ENCODE peak calls at places on chromosomes 5 and 9, in nine cellular contexts. One of them, this sample, is unnamed. For H3K9me3 and H3K36me3, the result is how much of the 10 kb centered on the place peaks cover.

GRCh38 chr5:135027699-135028615 is 6.1 kb downstream of the PITX1 start:
- DNase-seq in left lung: no peak
- DNase-seq in OCI-LY7: no peak
- DNase-seq in small intestine: no peak
- DNase-seq in SJSA1: no peak
- DNase-seq in IMR-90: no peak
- DNase-seq in ovary: no peak
- DNase-seq in cardiac muscle cell: no peak
- DNase-seq in stomach: no peak
- DNase-seq in this sample: no peak

GRCh38 chr5:111997308-111998159 is 240.5 kb upstream of the NREP start:
- DNase-seq in left lung: peak
- DNase-seq in OCI-LY7: no peak
- DNase-seq in small intestine: no peak
- DNase-seq in SJSA1: peak
- DNase-seq in IMR-90: peak
- DNase-seq in ovary: no peak
- DNase-seq in cardiac muscle cell: peak
- DNase-seq in stomach: no peak
- DNase-seq in this sample: peak

GRCh38 chr5:68214472-68215207 is 916 bp upstream of the PIK3R1 start:
- DNase-seq in left lung: no peak
- DNase-seq in OCI-LY7: peak
- DNase-seq in small intestine: no peak
- DNase-seq in SJSA1: no peak
- DNase-seq in IMR-90: no peak
- DNase-seq in ovary: no peak
- DNase-seq in cardiac muscle cell: peak
- DNase-seq in stomach: no peak
- DNase-seq in this sample: no peak

GRCh38 chr9:37565661-37566618 is 10.2 kb downstream of the FBXO10 start:
- DNase-seq in left lung: no peak
- DNase-seq in OCI-LY7: peak
- DNase-seq in small intestine: no peak
- DNase-seq in SJSA1: no peak
- DNase-seq in IMR-90: no peak
- DNase-seq in ovary: no peak
- DNase-seq in cardiac muscle cell: no peak
- DNase-seq in stomach: no peak
- DNase-seq in this sample: no peak

GRCh38 chr9:106921341-106921899 is 58.5 kb downstream of the ZNF462 start:
- DNase-seq in left lung: no peak
- DNase-seq in OCI-LY7: no peak
- DNase-seq in small intestine: peak
- DNase-seq in SJSA1: no peak
- DNase-seq in IMR-90: peak
- DNase-seq in ovary: peak
- DNase-seq in cardiac muscle cell: peak
- DNase-seq in stomach: no peak
- DNase-seq in this sample: no peak

GRCh38 chr9:35791321-35791921 is at the start of gene NPR2:
- DNase-seq in left lung: no peak
- DNase-seq in OCI-LY7: no peak
- DNase-seq in small intestine: no peak
- DNase-seq in SJSA1: no peak
- DNase-seq in IMR-90: peak
- DNase-seq in ovary: peak
- DNase-seq in cardiac muscle cell: peak
- DNase-seq in stomach: no peak
- DNase-seq in this sample: peak

GRCh38 chr9:82031538-82032280 is 43.1 kb downstream of the SPATA31D1 start:
- DNase-seq in left lung: no peak
- DNase-seq in OCI-LY7: no peak
- DNase-seq in small intestine: peak
- DNase-seq in SJSA1: no peak
- DNase-seq in IMR-90: peak
- DNase-seq in ovary: no peak
- DNase-seq in cardiac muscle cell: peak
- DNase-seq in stomach: no peak
- DNase-seq in this sample: peak

GRCh38 chr9:135516132-135516860 is 4.9 kb upstream of the LCN1 start:
- DNase-seq in left lung: no peak
- DNase-seq in OCI-LY7: no peak
- DNase-seq in small intestine: no peak
- DNase-seq in SJSA1: peak
- DNase-seq in IMR-90: no peak
- DNase-seq in ovary: peak
- DNase-seq in cardiac muscle cell: no peak
- DNase-seq in stomach: peak
- DNase-seq in this sample: no peak

GRCh38 chr5:43049216-43049615 is 9.1 kb upstream of the ANXA2R start:
- DNase-seq in left lung: no peak
- DNase-seq in OCI-LY7: no peak
- DNase-seq in small intestine: no peak
- DNase-seq in SJSA1: no peak
- DNase-seq in IMR-90: no peak
- DNase-seq in ovary: no peak
- DNase-seq in cardiac muscle cell: no peak
- DNase-seq in stomach: no peak
- DNase-seq in this sample: no peak

GRCh38 chr5:18553269-18553668 is 919.0 kb downstream of the TAF11L14 start:
- DNase-seq in left lung: no peak
- DNase-seq in OCI-LY7: no peak
- DNase-seq in small intestine: no peak
- DNase-seq in SJSA1: no peak
- DNase-seq in IMR-90: no peak
- DNase-seq in ovary: no peak
- DNase-seq in cardiac muscle cell: peak
- DNase-seq in stomach: no peak
- DNase-seq in this sample: peak

GRCh38 chr9:99056876-99057664 is 47.8 kb upstream of the TGFBR1 start:
- DNase-seq in left lung: no peak
- DNase-seq in OCI-LY7: peak
- DNase-seq in small intestine: peak
- DNase-seq in SJSA1: no peak
- DNase-seq in IMR-90: peak
- DNase-seq in ovary: no peak
- DNase-seq in cardiac muscle cell: peak
- DNase-seq in stomach: no peak
- DNase-seq in this sample: peak

GRCh38 chr5:111447099-111447498 is 65.2 kb downstream of the STARD4 start:
- DNase-seq in left lung: no peak
- DNase-seq in OCI-LY7: no peak
- DNase-seq in small intestine: no peak
- DNase-seq in SJSA1: no peak
- DNase-seq in IMR-90: peak
- DNase-seq in ovary: no peak
- DNase-seq in cardiac muscle cell: no peak
- DNase-seq in stomach: no peak
- DNase-seq in this sample: no peak

GRCh38 chr9:89080193-89080592 is 88.9 kb downstream of the S1PR3 start:
- DNase-seq in left lung: no peak
- DNase-seq in OCI-LY7: no peak
- DNase-seq in small intestine: no peak
- DNase-seq in SJSA1: no peak
- DNase-seq in IMR-90: peak
- DNase-seq in ovary: no peak
- DNase-seq in cardiac muscle cell: peak
- DNase-seq in stomach: peak
- DNase-seq in this sample: no peak

GRCh38 chr9:110069326-110070248 is 138.4 kb downstream of the C9orf152 start:
- DNase-seq in left lung: peak
- DNase-seq in OCI-LY7: no peak
- DNase-seq in small intestine: no peak
- DNase-seq in SJSA1: no peak
- DNase-seq in IMR-90: peak
- DNase-seq in ovary: no peak
- DNase-seq in cardiac muscle cell: peak
- DNase-seq in stomach: no peak
- DNase-seq in this sample: peak

GRCh38 chr9:116318463-116319271 is 165.1 kb downstream of the PAPPA start:
- DNase-seq in left lung: no peak
- DNase-seq in OCI-LY7: no peak
- DNase-seq in small intestine: no peak
- DNase-seq in SJSA1: no peak
- DNase-seq in IMR-90: peak
- DNase-seq in ovary: peak
- DNase-seq in cardiac muscle cell: peak
- DNase-seq in stomach: no peak
- DNase-seq in this sample: no peak

GRCh38 chr5:14284366-14285148 is 141.4 kb downstream of the TRIO start:
- DNase-seq in left lung: no peak
- DNase-seq in OCI-LY7: no peak
- DNase-seq in small intestine: no peak
- DNase-seq in SJSA1: no peak
- DNase-seq in IMR-90: no peak
- DNase-seq in ovary: no peak
- DNase-seq in cardiac muscle cell: no peak
- DNase-seq in stomach: no peak
- DNase-seq in this sample: no peak

GRCh38 chr5:106862450-106863193 is 808.1 kb downstream of the EFNA5 start:
- DNase-seq in left lung: no peak
- DNase-seq in OCI-LY7: no peak
- DNase-seq in small intestine: no peak
- DNase-seq in SJSA1: no peak
- DNase-seq in IMR-90: peak
- DNase-seq in ovary: no peak
- DNase-seq in cardiac muscle cell: no peak
- DNase-seq in stomach: no peak
- DNase-seq in this sample: no peak

GRCh38 chr5:6805835-6806234 is 92.6 kb downstream of the TENT4A start:
- DNase-seq in left lung: no peak
- DNase-seq in OCI-LY7: no peak
- DNase-seq in small intestine: no peak
- DNase-seq in SJSA1: no peak
- DNase-seq in IMR-90: no peak
- DNase-seq in ovary: no peak
- DNase-seq in cardiac muscle cell: no peak
- DNase-seq in stomach: no peak
- DNase-seq in this sample: no peak

GRCh38 chr5:150066901-150067396 is 19.4 kb downstream of the CSF1R start:
- DNase-seq in left lung: peak
- DNase-seq in OCI-LY7: no peak
- DNase-seq in small intestine: no peak
- DNase-seq in SJSA1: no peak
- DNase-seq in IMR-90: peak
- DNase-seq in ovary: no peak
- DNase-seq in cardiac muscle cell: peak
- DNase-seq in stomach: no peak
- DNase-seq in this sample: no peak

GRCh38 chr9:108551030-108551964 is 304.5 kb downstream of the ACTL7B start:
- DNase-seq in left lung: no peak
- DNase-seq in OCI-LY7: no peak
- DNase-seq in small intestine: no peak
- DNase-seq in SJSA1: no peak
- DNase-seq in IMR-90: peak
- DNase-seq in ovary: no peak
- DNase-seq in cardiac muscle cell: peak
- DNase-seq in stomach: no peak
- DNase-seq in this sample: peak

GRCh38 chr5:93579561-93580386 is 1.2 kb downstream of the NR2F1-AS1 start:
- DNase-seq in left lung: no peak
- DNase-seq in OCI-LY7: no peak
- DNase-seq in small intestine: peak
- DNase-seq in SJSA1: no peak
- DNase-seq in IMR-90: peak
- DNase-seq in ovary: peak
- DNase-seq in cardiac muscle cell: peak
- DNase-seq in stomach: no peak
- DNase-seq in this sample: peak

DNA sequence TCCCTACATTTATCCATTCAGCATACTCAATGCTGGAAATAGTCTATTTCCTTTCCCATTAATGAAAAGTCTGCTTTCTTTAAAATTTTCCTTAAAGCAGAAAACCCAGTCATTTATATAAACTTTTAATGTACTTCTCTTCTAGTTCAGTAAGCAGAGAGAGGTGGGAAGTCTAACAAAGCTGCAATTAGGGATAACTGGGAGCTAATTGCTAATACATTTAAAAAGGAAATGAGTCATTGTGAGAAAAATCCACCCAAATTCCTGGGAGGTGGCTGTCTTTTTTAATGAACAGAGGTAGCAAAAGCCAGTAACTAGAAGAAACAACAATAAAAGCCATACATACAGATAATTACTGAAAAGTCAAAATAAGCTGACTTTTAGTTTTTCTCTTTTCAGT is 128.6 kb downstream of the FBN2 start:
- DNase-seq in left lung: no peak
- DNase-seq in OCI-LY7: no peak
- DNase-seq in small intestine: no peak
- DNase-seq in SJSA1: no peak
- DNase-seq in IMR-90: no peak
- DNase-seq in ovary: no peak
- DNase-seq in cardiac muscle cell: peak
- DNase-seq in stomach: no peak
- DNase-seq in this sample: no peak
- H3K9me3 ChIP-seq in left lung: under half
- H3K9me3 ChIP-seq in OCI-LY7: under half
- H3K9me3 ChIP-seq in small intestine: under half
- H3K9me3 ChIP-seq in SJSA1: under half
- H3K9me3 ChIP-seq in IMR-90: under half
- H3K9me3 ChIP-seq in ovary: under half
- H3K9me3 ChIP-seq in cardiac muscle cell: under half
- H3K9me3 ChIP-seq in stomach: under half
- H3K9me3 ChIP-seq in this sample: under half

GRCh38 chr5:157506066-157506590 is 46.1 kb downstream of the NIPAL4 start:
- DNase-seq in left lung: no peak
- DNase-seq in OCI-LY7: no peak
- DNase-seq in small intestine: no peak
- DNase-seq in SJSA1: no peak
- DNase-seq in IMR-90: no peak
- DNase-seq in ovary: no peak
- DNase-seq in cardiac muscle cell: peak
- DNase-seq in stomach: no peak
- DNase-seq in this sample: no peak
- H3K4me3 ChIP-seq in left lung: no peak
- H3K4me3 ChIP-seq in OCI-LY7: no peak
- H3K4me3 ChIP-seq in small intestine: no peak
- H3K4me3 ChIP-seq in SJSA1: no peak
- H3K4me3 ChIP-seq in IMR-90: no peak
- H3K4me3 ChIP-seq in ovary: no peak
- H3K4me3 ChIP-seq in cardiac muscle cell: no peak
- H3K4me3 ChIP-seq in stomach: no peak
- H3K4me3 ChIP-seq in this sample: no peak

GRCh38 chr9:120542701-120543490 is 37.1 kb downstream of the CDK5RAP2 start:
- DNase-seq in left lung: no peak
- DNase-seq in OCI-LY7: no peak
- DNase-seq in small intestine: no peak
- DNase-seq in SJSA1: no peak
- DNase-seq in IMR-90: peak
- DNase-seq in ovary: no peak
- DNase-seq in cardiac muscle cell: no peak
- DNase-seq in stomach: no peak
- DNase-seq in this sample: no peak
- H3K36me3 ChIP-seq in left lung: under half
- H3K36me3 ChIP-seq in OCI-LY7: half or more
- H3K36me3 ChIP-seq in small intestine: under half
- H3K36me3 ChIP-seq in SJSA1: half or more
- H3K36me3 ChIP-seq in IMR-90: under half
- H3K36me3 ChIP-seq in ovary: under half
- H3K36me3 ChIP-seq in cardiac muscle cell: under half
- H3K36me3 ChIP-seq in stomach: under half
- H3K36me3 ChIP-seq in this sample: half or more

GRCh38 chr9:92846662-92847145 is 31.1 kb downstream of the ZNF484 start:
- DNase-seq in left lung: no peak
- DNase-seq in OCI-LY7: no peak
- DNase-seq in small intestine: no peak
- DNase-seq in SJSA1: no peak
- DNase-seq in IMR-90: no peak
- DNase-seq in ovary: no peak
- DNase-seq in cardiac muscle cell: no peak
- DNase-seq in stomach: no peak
- DNase-seq in this sample: no peak
- H3K9me3 ChIP-seq in left lung: half or more
- H3K9me3 ChIP-seq in OCI-LY7: under half
- H3K9me3 ChIP-seq in small intestine: under half
- H3K9me3 ChIP-seq in SJSA1: under half
- H3K9me3 ChIP-seq in IMR-90: under half
- H3K9me3 ChIP-seq in ovary: under half
- H3K9me3 ChIP-seq in cardiac muscle cell: under half
- H3K9me3 ChIP-seq in stomach: half or more
- H3K9me3 ChIP-seq in this sample: half or more